ENCODE peak calls at places on chromosomes 3 and 15, in ten cellular contexts. J is astrocyte of the spinal cord, Z is dorsolateral prefrontal cortex, G is WERI-Rb-1, M is OCI-LY7, Q is epithelial cell of esophagus, S is retinal pigment epithelial cell, D is cardiac muscle cell, K is neural progenitor cell, O is fibroblast of mammary gland. C is an unnamed sample.

GRCh38 chr3:111809196-111809595 is 49.9 kb upstream of the PHLDB2 start:
- DNase-seq in J (peak), Z (no peak), G (no peak), M (no peak), Q (no peak), S (no peak), D (peak), K (no peak), O (peak), C (no peak)

GRCh38 chr3:46538803-46539442 is 27.2 kb downstream of the LRRC2 start:
- DNase-seq in J (peak), Z (no peak), G (no peak), M (peak), Q (no peak), S (no peak), D (peak), K (no peak), O (peak), C (peak)

GRCh38 chr3:49924683-49925082 is 4.9 kb downstream of the MON1A start:
- DNase-seq in J (peak), Z (no peak), G (no peak), M (no peak), Q (peak), S (no peak), D (peak), K (no peak), O (peak), C (no peak)

GRCh38 chr3:139574026-139574947 is 34.7 kb upstream of the RBP1 start:
- DNase-seq in J (no peak), Z (no peak), G (no peak), M (no peak), Q (no peak), S (no peak), D (peak), K (no peak), O (peak), C (no peak)

GRCh38 chr15:70672081-70672480 is 91.3 kb downstream of the UACA start:
- DNase-seq in J (peak), Z (no peak), G (no peak), M (no peak), Q (no peak), S (no peak), D (no peak), K (no peak), O (no peak), C (peak)

GRCh38 chr15:59817834-59818233 is 128.7 kb upstream of the BNIP2 start:
- DNase-seq in J (no peak), Z (no peak), G (no peak), M (no peak), Q (no peak), S (no peak), D (no peak), K (no peak), O (no peak), C (no peak)

GRCh38 chr3:24812116-24812515 is 317.5 kb upstream of the THRB start:
- DNase-seq in J (no peak), Z (no peak), G (no peak), M (no peak), Q (no peak), S (no peak), D (no peak), K (no peak), O (no peak), C (no peak)

GRCh38 chr15:70195808-70196304 is 98.1 kb upstream of the TLE3 start:
- DNase-seq in J (peak), Z (peak), G (peak), M (no peak), Q (peak), S (peak), D (peak), K (no peak), O (peak), C (no peak)

GRCh38 chr15:52730163-52730562 is 51.0 kb upstream of the ATOSA start:
- DNase-seq in J (no peak), Z (no peak), G (no peak), M (peak), Q (peak), S (no peak), D (peak), K (no peak), O (peak), C (peak)

GRCh38 chr15:32668942-32669341 is 27.4 kb downstream of the SCG5 start:
- DNase-seq in J (no peak), Z (no peak), G (peak), M (no peak), Q (no peak), S (no peak), D (no peak), K (peak), O (peak), C (no peak)

GRCh38 chr3:152295344-152295743 is 26.6 kb downstream of the MBNL1 start:
- DNase-seq in J (no peak), Z (no peak), G (no peak), M (no peak), Q (no peak), S (no peak), D (no peak), K (no peak), O (no peak), C (no peak)

GRCh38 chr15:85865070-85865684 is 70.5 kb upstream of the KLHL25 start:
- DNase-seq in J (peak), Z (no peak), G (peak), M (peak), Q (peak), S (peak), D (peak), K (peak), O (peak), C (peak)

GRCh38 chr15:70870066-70870465 is 16.1 kb upstream of the LARP6 start:
- DNase-seq in J (peak), Z (no peak), G (no peak), M (no peak), Q (no peak), S (no peak), D (peak), K (no peak), O (peak), C (peak)

GRCh38 chr3:196235452-196236122 is 19.3 kb downstream of the SLC51A start:
- DNase-seq in J (no peak), Z (no peak), G (no peak), M (no peak), Q (no peak), S (no peak), D (no peak), K (no peak), O (peak), C (peak)

GRCh38 chr15:59532770-59533379 is 78.7 kb upstream of the GCNT3 start:
- DNase-seq in J (peak), Z (no peak), G (peak), M (peak), Q (peak), S (no peak), D (peak), K (peak), O (peak), C (peak)

GRCh38 chr3:25259871-25260270 is 168.2 kb upstream of the RARB start:
- DNase-seq in J (peak), Z (no peak), G (no peak), M (no peak), Q (no peak), S (no peak), D (no peak), K (peak), O (no peak), C (no peak)

GRCh38 chr3:136624894-136625815 is 127.0 kb downstream of the STAG1 start:
- DNase-seq in J (no peak), Z (no peak), G (no peak), M (no peak), Q (peak), S (peak), D (no peak), K (no peak), O (no peak), C (peak)

GRCh38 chr15:60340207-60340921 is 57.4 kb downstream of the ANXA2 start:
- DNase-seq in J (no peak), Z (no peak), G (no peak), M (no peak), Q (peak), S (no peak), D (no peak), K (no peak), O (no peak), C (no peak)

GRCh38 chr3:145015243-145015642 is 1043.6 kb downstream of the DIPK2A start:
- DNase-seq in J (peak), Z (no peak), G (no peak), M (no peak), Q (no peak), S (no peak), D (peak), K (no peak), O (peak), C (no peak)

GRCh38 chr3:46943237-46944187 is 33.0 kb downstream of the CCDC12 start:
- DNase-seq in J (no peak), Z (no peak), G (no peak), M (no peak), Q (peak), S (no peak), D (no peak), K (no peak), O (no peak), C (no peak)

GRCh38 chr3:162629372-162629771 is 1132.8 kb downstream of the OTOL1 start:
- DNase-seq in J (no peak), Z (no peak), G (no peak), M (no peak), Q (no peak), S (no peak), D (no peak), K (no peak), O (no peak), C (no peak)

GRCh38 chr3:4983739-4984510 is 4.7 kb downstream of the BHLHE40 start:
- DNase-seq in J (peak), Z (no peak), G (no peak), M (peak), Q (peak), S (no peak), D (peak), K (peak), O (peak), C (peak)

GRCh38 chr3:4512895-4513616 is 19.9 kb downstream of the ITPR1 start:
- DNase-seq in J (no peak), Z (no peak), G (no peak), M (no peak), Q (no peak), S (no peak), D (peak), K (no peak), O (no peak), C (no peak)

GRCh38 chr3:54243262-54243931 is 121.0 kb downstream of the CACNA2D3 start:
- DNase-seq in J (no peak), Z (no peak), G (no peak), M (no peak), Q (peak), S (no peak), D (peak), K (no peak), O (no peak), C (peak)

GRCh38 chr3:141845407-141846049 is 30.9 kb upstream of the ATP1B3 start:
- DNase-seq in J (no peak), Z (no peak), G (peak), M (peak), Q (no peak), S (no peak), D (no peak), K (peak), O (no peak), C (peak)

GRCh38 chr15:63983071-63983711 is 63.1 kb downstream of the DAPK2 start:
- DNase-seq in J (no peak), Z (no peak), G (peak), M (peak), Q (no peak), S (no peak), D (no peak), K (peak), O (no peak), C (peak)

GRCh38 chr15:89971592-89971997 is 29.5 kb upstream of the ZNF710 start:
- DNase-seq in J (peak), Z (peak), G (peak), M (peak), Q (peak), S (no peak), D (peak), K (peak), O (peak), C (peak)

GRCh38 chr15:63860161-63860954 is 26.6 kb upstream of the HERC1 start:
- DNase-seq in J (no peak), Z (no peak), G (no peak), M (peak), Q (no peak), S (no peak), D (no peak), K (no peak), O (no peak), C (peak)

GRCh38 chr15:25092661-25093060 is 137.9 kb downstream of the SNRPN start:
- DNase-seq in J (peak), Z (no peak), G (no peak), M (no peak), Q (no peak), S (no peak), D (no peak), K (no peak), O (no peak), C (no peak)

GRCh38 chr3:159238646-159239045 is 436.8 kb downstream of the MFSD1 start:
- DNase-seq in J (no peak), Z (no peak), G (no peak), M (no peak), Q (no peak), S (no peak), D (no peak), K (no peak), O (peak), C (no peak)

GRCh38 chr3:153242900-153243299 is 80.9 kb downstream of the RAP2B start:
- DNase-seq in J (no peak), Z (no peak), G (no peak), M (no peak), Q (peak), S (no peak), D (no peak), K (no peak), O (peak), C (no peak)

GRCh38 chr3:170344971-170345370 is 12.5 kb upstream of the SKIL start:
- DNase-seq in J (no peak), Z (no peak), G (no peak), M (no peak), Q (peak), S (no peak), D (no peak), K (no peak), O (no peak), C (no peak)

GRCh38 chr15:93459396-93459795 is 370.4 kb upstream of the RGMA start:
- DNase-seq in J (no peak), Z (no peak), G (no peak), M (no peak), Q (no peak), S (no peak), D (no peak), K (no peak), O (no peak), C (no peak)

GRCh38 chr15:76341366-76342045 is 4.9 kb downstream of the ISL2 start:
- DNase-seq in J (no peak), Z (no peak), G (peak), M (no peak), Q (no peak), S (no peak), D (no peak), K (peak), O (no peak), C (no peak)

GRCh38 chr3:42355612-42356011 is 54.8 kb downstream of the LYZL4 start:
- DNase-seq in J (no peak), Z (no peak), G (no peak), M (no peak), Q (no peak), S (no peak), D (no peak), K (no peak), O (no peak), C (no peak)

GRCh38 chr3:27044926-27045481 is 324.2 kb downstream of the NEK10 start:
- DNase-seq in J (no peak), Z (no peak), G (no peak), M (no peak), Q (no peak), S (no peak), D (no peak), K (no peak), O (no peak), C (no peak)

GRCh38 chr3:101806491-101806890 is 27.5 kb downstream of the NXPE3 start:
- DNase-seq in J (no peak), Z (no peak), G (no peak), M (no peak), Q (no peak), S (no peak), D (no peak), K (no peak), O (peak), C (no peak)

GRCh38 chr3:101801174-101801573 is 22.2 kb downstream of the NXPE3 start:
- DNase-seq in J (no peak), Z (no peak), G (no peak), M (no peak), Q (no peak), S (no peak), D (no peak), K (no peak), O (no peak), C (no peak)

GRCh38 chr3:101802179-101802578 is 23.2 kb downstream of the NXPE3 start:
- DNase-seq in J (no peak), Z (no peak), G (no peak), M (no peak), Q (no peak), S (no peak), D (no peak), K (no peak), O (no peak), C (no peak)

GRCh38 chr3:101803939-101804338 is 24.9 kb downstream of the NXPE3 start:
- DNase-seq in J (no peak), Z (no peak), G (no peak), M (no peak), Q (no peak), S (no peak), D (no peak), K (no peak), O (no peak), C (no peak)

DNA sequence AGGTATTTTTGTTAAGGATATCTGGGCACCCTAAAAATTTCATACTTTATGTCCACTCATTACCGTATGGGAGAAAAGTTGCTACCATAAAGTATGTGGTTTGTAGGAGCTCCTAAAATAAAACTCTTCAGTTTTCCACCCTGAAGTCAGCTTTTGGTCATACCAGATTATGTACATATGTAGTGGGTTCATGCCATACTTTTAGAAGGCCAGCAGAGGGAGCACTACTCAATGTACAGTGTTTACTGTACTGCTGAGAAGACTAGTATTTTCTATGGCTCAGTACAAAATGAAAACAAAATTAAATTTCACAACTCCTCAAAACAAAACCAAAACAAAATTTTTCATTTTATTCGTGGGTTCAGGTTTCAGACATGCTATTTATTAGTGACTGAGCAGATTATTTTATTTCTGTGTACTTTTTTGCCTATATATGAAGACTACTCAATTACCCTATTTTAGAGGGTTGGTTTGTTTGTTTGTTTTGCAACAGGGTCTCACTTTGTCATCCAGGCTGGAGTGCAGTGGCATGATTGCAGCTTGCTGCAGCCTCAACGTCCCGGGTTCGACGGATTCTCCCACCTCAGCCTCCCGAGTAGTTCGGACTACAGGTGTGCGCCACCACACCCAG is 24.3 kb downstream of the NXPE3 start:
- DNase-seq in J (peak), Z (no peak), G (peak), M (peak), Q (peak), S (no peak), D (peak), K (peak), O (peak), C (peak)
- H3K4me3 ChIP-seq in J (no peak), Z (no peak), G (no peak), M (no peak), Q (no peak), S (no peak), D (no peak), K (no peak), O (no peak), C (no peak)

GRCh38 chr3:31980530-31981205 is 394 bp downstream of the OSBPL10 start:
- DNase-seq in J (peak), Z (no peak), G (peak), M (peak), Q (peak), S (no peak), D (peak), K (peak), O (peak), C (peak)
- TF ChIP-seq CTCF in J (no peak), Z (no peak), G (peak), M (peak), Q (peak), S (peak), D (no peak), K (no peak), O (no peak), C (no peak)

DNA sequence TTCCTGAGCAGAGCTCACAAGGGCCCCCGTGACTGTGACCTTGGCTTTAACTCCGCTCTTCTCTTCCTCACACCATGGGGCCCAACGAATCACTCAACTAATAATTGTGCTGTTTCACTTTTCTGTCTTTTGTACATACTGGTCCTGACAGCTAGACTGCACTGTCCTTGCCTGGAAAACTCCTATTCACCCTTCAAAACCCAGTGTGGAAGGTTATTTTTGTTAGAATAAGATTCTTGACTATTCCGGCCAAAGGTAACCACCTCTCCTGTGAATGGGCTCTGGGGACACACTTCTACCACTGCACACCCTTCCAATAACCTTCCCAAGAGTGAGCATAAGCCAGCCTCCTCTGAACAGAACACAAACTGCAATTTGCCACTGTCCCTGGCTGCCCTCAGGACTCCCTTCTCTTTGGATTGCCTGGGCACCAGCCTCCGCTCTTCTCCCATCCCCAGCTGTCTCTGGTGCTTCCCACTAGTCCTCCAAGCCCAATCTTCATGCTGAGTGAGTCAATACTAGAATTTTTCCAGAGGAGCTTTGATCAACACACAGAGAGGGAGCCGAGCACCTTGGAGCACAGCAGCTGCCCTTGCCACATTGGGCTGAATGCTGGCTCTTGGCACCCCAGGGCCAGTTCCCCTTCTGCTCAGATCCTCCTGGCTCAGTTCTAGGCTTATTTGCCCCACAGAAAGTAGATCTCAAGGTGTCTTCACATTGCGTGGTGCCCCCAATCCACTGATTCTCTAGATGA is 2.1 kb downstream of the SCN5A start:
- DNase-seq in J (no peak), Z (no peak), G (no peak), M (no peak), Q (no peak), S (no peak), D (no peak), K (no peak), O (no peak), C (no peak)
- H3K4me3 ChIP-seq in J (no peak), Z (no peak), G (no peak), M (no peak), Q (no peak), S (no peak), D (no peak), K (no peak), O (no peak), C (no peak)

DNA sequence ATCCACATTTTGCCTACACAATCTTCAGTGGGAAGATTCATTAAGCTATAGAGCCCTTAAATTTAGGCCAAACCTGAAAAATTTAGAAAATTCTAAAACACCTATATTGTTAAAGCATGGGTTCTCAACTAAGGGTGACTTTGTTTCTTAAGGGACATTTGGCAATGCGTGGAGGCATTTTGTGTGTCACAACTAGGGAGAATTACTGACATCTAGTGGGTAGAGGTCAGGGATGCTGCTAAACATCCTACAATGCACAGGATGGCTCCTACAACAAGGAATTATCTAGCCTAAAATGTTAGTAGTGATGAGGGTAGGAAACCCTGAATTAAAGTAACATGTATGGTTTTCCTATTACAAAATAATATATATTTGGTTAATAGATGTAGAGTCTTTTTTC is 55.8 kb downstream of the TBC1D5 start:
- DNase-seq in J (no peak), Z (no peak), G (peak), M (peak), Q (peak), S (no peak), D (peak), K (peak), O (peak), C (peak)
- TF ChIP-seq CTCF in J (no peak), Z (peak), G (peak), M (peak), Q (peak), S (no peak), D (peak), K (peak), O (peak), C (no peak)

DNA sequence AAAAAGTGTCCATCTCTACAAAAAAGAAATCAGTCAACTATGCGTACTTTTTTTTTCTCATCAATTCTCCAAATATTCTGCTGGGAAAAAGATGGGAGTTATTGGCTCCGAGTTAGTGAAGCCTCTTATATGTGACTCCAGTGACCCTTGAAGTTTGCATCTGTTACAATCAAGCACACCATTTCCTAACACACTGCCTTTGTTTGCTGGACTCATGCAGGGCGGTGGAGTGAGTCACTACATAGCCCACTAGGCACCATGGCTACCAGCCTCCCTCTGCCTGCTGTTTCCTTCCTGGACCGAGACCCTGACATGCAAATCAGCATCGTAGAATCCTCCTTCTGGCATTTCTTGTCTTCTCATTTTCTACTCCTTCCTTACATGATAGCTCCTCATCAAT is 101.0 kb upstream of the PTX3 start:
- DNase-seq in J (peak), Z (peak), G (no peak), M (no peak), Q (peak), S (peak), D (peak), K (peak), O (peak), C (no peak)
- H3K4me3 ChIP-seq in J (no peak), Z (peak), G (no peak), M (no peak), Q (no peak), S (no peak), D (no peak), K (no peak), O (no peak), C (no peak)